ENCODE peak calls at places on chromosomes 11 and 22, in five cellular contexts. U is breast epithelium, K is HL-60, T is sigmoid colon, B is suprapubic skin. Z is an unnamed sample.

GRCh38 chr22:42651134-42651533 is 1.9 kb upstream of the CYB5R3 start:
- DNase-seq in U (no peak), K (no peak), T (no peak), B (no peak), Z (no peak)

GRCh38 chr11:33622231-33622630 is 78.4 kb downstream of the C11orf91 start:
- DNase-seq in U (no peak), B (no peak), T (no peak), K (no peak), Z (no peak)

GRCh38 chr22:45644714-45645113 is 26.9 kb upstream of the ATXN10 start:
- DNase-seq in K (no peak), U (no peak), B (no peak), T (no peak), Z (no peak)

GRCh38 chr11:21814169-21814568 is 378.7 kb upstream of the ANO5 start:
- DNase-seq in B (no peak), U (no peak), K (no peak), T (no peak), Z (no peak)

GRCh38 chr11:111911563-111912401 is at the start of gene CRYAB:
- DNase-seq in U (peak; percentile 96), K (no peak), B (peak; percentile 94), T (peak; percentile 96), Z (no peak)

GRCh38 chr22:20014526-20015186 is 2.0 kb downstream of the ARVCF start:
- DNase-seq in T (no peak), U (no peak), B (no peak), K (no peak), Z (peak; percentile 72)

GRCh38 chr22:40423246-40423753 is 52.9 kb downstream of the SGSM3 start:
- DNase-seq in T (peak; percentile 40), U (no peak), K (no peak), B (no peak), Z (peak; percentile 38)

GRCh38 chr11:73528420-73528819 is 69.5 kb downstream of the FAM168A start:
- DNase-seq in B (no peak), K (no peak), T (no peak), U (no peak), Z (no peak)

GRCh38 chr11:75214411-75214821 is 26.2 kb upstream of the TPBGL start:
- DNase-seq in B (no peak), U (no peak), T (peak; percentile 66), K (peak; percentile 74), Z (no peak)

GRCh38 chr22:38111941-38112355 is 1.5 kb upstream of the BAIAP2L2 start:
- DNase-seq in T (no peak), U (no peak), K (no peak), B (no peak), Z (peak; percentile 61)

GRCh38 chr11:60305906-60306619 is 21.0 kb upstream of the MS4A6E start:
- DNase-seq in T (no peak), K (no peak), U (no peak), B (no peak), Z (no peak)

GRCh38 chr11:113632981-113633380 is 73.1 kb downstream of the TMPRSS5 start:
- DNase-seq in U (no peak), B (no peak), T (no peak), K (no peak), Z (no peak)

GRCh38 chr22:29481265-29482000 is 1.4 kb downstream of the NEFH start:
- DNase-seq in K (peak; percentile 35), U (no peak), B (no peak), T (no peak), Z (no peak)

GRCh38 chr11:119912214-119912613 is 183.2 kb upstream of the NECTIN1 start:
- DNase-seq in B (no peak), K (no peak), T (no peak), U (no peak), Z (peak; percentile 14)

GRCh38 chr22:20803696-20804324 is 29.9 kb downstream of the SERPIND1 start:
- DNase-seq in B (no peak), T (no peak), K (peak; percentile 47), U (no peak), Z (peak; percentile 76)

GRCh38 chr22:43826142-43827093 is 14.3 kb upstream of the EFCAB6 start:
- DNase-seq in K (no peak), U (no peak), T (no peak), B (no peak), Z (no peak)

GRCh38 chr11:120217941-120218694 is 7.3 kb downstream of the OAF start:
- DNase-seq in U (no peak), T (no peak), B (no peak), K (no peak), Z (no peak)

DNA sequence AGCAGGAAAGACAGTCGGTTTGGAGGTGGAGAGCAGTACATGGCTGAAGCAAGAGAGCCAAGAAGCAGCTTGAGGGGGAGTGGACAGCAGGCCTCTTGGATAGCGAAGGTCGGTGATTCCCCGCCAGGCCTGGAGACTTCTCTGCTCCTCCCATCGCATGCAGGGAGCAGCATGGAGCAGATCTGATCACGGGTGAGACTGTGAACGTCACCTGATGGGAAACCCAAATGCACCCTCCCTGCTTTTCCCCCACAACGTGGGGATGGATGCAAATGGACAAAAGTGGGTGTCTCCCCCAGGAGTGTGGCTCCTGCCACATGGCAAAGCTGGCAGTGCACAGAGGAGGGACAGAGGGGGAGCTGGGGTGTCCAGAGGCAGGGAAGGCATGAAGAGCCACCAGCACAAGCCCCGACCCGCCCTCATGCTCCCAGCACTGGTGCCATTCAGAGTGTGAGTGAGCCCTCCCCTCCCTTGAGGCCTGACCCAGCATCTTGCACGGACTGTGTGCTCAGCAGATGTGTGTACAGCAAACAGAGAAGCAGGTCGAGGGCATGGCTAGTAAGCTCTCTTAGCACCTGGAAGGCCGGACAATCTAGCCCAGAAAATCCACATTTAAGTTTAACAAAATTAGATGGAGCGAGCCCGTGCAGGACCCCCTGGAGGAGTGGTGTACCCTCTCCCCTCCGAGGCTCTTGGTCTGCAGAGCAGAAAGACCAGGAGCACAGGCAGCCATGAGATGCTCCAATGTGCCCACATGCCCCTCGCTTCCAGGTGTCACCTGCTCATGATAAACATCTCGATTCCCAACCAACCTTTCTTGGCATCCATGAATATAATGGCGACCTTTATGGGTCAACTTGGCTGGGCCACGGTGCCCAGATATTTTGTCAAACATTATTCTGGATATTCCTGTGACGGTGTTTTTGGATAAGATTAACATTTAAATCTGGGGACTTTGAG is 661.7 kb downstream of the TBC1D22A start:
- DNase-seq in T (no peak), U (no peak), B (no peak), K (no peak), Z (no peak)
- TF ChIP-seq POLR2AphosphoS5 in T (no peak), U (no peak), B (no peak), K (no peak), Z (no peak)

GRCh38 chr22:27453688-27454087 is 347.9 kb downstream of the MN1 start:
- DNase-seq in K (no peak), T (no peak), B (no peak), U (no peak), Z (no peak)

GRCh38 chr22:27454807-27455450 is 346.6 kb downstream of the MN1 start:
- DNase-seq in K (no peak), T (no peak), B (no peak), U (no peak), Z (no peak)

GRCh38 chr22:27452916-27453315 is 348.6 kb downstream of the MN1 start:
- DNase-seq in B (no peak), U (no peak), T (no peak), K (no peak), Z (no peak)

GRCh38 chr22:27450448-27450847 is 351.1 kb downstream of the MN1 start:
- DNase-seq in K (no peak), U (no peak), T (no peak), B (no peak), Z (no peak)

GRCh38 chr22:27452245-27452644 is 349.3 kb downstream of the MN1 start:
- DNase-seq in T (no peak), K (no peak), B (no peak), U (no peak), Z (no peak)
- TF ChIP-seq CTCF in T (no peak), K (no peak), B (no peak), U (no peak), Z (no peak)

DNA sequence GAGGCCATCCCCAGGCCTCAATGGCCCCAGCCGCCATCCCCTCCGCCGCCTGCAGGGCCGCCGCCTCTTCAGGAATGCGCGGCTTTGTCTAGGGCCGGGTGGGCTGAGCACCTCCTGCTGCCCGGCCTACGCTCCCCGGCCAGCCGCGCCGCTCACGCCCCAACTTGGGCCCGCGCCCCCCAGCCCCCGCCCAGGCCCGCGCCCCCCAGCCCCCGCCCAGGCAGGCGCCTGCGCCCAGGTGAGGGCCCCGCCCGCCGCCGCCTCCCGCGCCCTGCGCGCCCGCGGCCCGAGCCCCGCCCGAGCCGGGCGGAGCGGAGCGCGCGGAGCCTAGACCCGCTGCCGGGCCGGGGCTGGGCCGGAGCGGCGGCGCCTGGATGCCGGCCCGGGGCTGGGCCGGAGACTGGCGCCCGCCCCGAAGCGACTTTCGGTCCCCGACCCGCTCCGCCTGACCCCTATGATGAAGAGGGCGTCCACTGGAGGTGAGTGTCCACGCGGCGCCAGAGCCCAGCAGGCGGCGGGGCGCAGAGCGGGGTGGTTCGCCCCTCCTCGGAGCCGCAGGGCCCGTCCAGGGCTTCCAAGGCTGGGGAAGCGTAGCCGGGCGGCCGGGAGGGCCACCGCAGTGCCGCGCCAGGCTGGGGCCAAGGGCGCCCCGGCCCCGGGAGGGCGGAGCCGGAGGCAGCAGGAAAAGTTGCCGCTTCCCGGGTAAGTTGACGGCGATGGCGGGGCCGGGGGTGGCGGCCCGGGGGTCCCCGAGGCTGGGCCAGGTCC is 34.3 kb upstream of the PRODH start:
- DNase-seq in K (no peak), B (no peak), T (no peak), U (no peak), Z (peak; percentile 59)
- TF ChIP-seq POLR2AphosphoS5 in K (no peak), B (no peak), T (no peak), U (no peak), Z (peak; percentile 52)

GRCh38 chr11:27120211-27120610 is 79.6 kb downstream of the BBOX1 start:
- DNase-seq in U (no peak), B (no peak), T (no peak), K (no peak), Z (no peak)

GRCh38 chr11:27119396-27119795 is 78.8 kb downstream of the BBOX1 start:
- DNase-seq in K (no peak), U (no peak), T (no peak), B (no peak), Z (no peak)

DNA sequence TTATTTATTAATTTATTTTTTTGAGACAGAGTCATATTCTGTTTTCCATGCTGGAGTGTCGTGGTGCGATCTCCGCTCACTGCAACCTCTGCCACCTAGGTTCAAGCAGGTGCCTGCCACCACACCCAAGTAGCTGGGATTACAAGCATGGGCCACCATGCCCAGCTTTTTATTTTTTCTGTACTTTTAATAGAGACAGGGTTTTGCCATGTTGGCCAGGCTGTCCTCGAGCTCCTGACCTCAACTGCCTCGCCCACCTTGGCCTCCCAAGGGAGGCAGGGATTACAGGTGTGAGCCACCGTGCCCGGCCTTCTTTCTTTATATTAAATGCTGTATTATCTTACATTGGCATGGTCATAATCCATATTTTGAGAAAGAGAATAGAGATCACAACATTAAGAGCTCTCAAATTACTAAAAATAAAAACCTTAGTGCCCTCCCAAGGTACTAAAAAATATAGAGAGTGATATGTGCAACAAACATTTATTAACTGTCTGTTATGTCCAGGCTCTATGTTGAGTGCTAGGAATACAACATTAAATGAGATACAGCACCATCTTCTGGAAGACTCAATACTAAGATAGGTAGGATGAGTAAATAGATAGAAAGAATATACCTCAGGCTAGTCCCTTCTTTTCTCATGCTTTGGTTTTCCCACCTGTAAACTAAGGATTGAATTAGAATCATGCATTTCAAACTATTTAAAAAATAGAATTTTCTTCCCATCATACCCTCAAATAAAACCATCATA is 84.1 kb downstream of the BBOX1 start:
- DNase-seq in U (no peak), B (no peak), T (no peak), K (no peak), Z (no peak)
- TF ChIP-seq CTCF in U (no peak), B (no peak), T (no peak), K (no peak), Z (no peak)

GRCh38 chr11:86193297-86194095 is 51.1 kb upstream of the EED start:
- DNase-seq in T (peak; percentile 77), U (peak; percentile 57), K (peak; percentile 80), B (peak; percentile 74), Z (peak; percentile 85)
- TF ChIP-seq POLR2AphosphoS5 in T (peak; percentile 20), U (peak; percentile 51), K (no peak), B (peak; percentile 61), Z (no peak)

Z was measured in spleen.